ENCODE peak calls at places on chromosomes 11 and 22, in eight cellular contexts. B is GM10248; Z is GM13977; P is CD8-positive, alpha-beta T cell; R is fibroblast of pulmonary artery; A is transverse colon; V is AG04449; J is nephron progenitor cell. L is an unnamed sample.

GRCh38 chr22:24137595-24137994 is 43.7 kb upstream of the SUSD2 start:
- DNase-seq in P (no peak), A (no peak), Z (no peak), V (peak; percentile 61), B (no peak), R (peak; percentile 74), J (no peak), L (no peak)

GRCh38 chr11:118607401-118608267 is at the start of gene PHLDB1:
- DNase-seq in B (peak; percentile 58), R (peak; percentile 72), V (no peak), Z (no peak), J (peak; percentile 64), A (peak; percentile 58), P (peak; percentile 10), L (no peak)

GRCh38 chr11:36455658-36456111 is 54.4 kb downstream of the TRAF6 start:
- DNase-seq in J (peak; percentile 34), A (peak; percentile 24), R (peak; percentile 97), B (no peak), V (peak; percentile 99), Z (no peak), P (no peak), L (no peak)

GRCh38 chr11:702731-703461 is 3.1 kb upstream of the EPS8L2 start:
- DNase-seq in V (no peak), B (no peak), R (no peak), Z (no peak), P (no peak), J (no peak), A (peak; percentile 77), L (no peak)

GRCh38 chr11:74487875-74488274 is 5.6 kb downstream of the LIPT2 start:
- DNase-seq in R (no peak), Z (no peak), V (no peak), J (no peak), A (no peak), B (no peak), P (no peak), L (no peak)

GRCh38 chr11:130786987-130787688 is 129.1 kb downstream of the SNX19 start:
- DNase-seq in J (no peak), Z (no peak), B (no peak), V (no peak), A (no peak), R (peak; percentile 21), P (no peak), L (no peak)

GRCh38 chr11:72598901-72599300 is 75.3 kb downstream of the PDE2A start:
- DNase-seq in A (peak; percentile 35), V (no peak), B (no peak), J (peak; percentile 59), R (peak; percentile 60), P (no peak), Z (no peak), L (no peak)

GRCh38 chr11:10792385-10793068 is 16.2 kb downstream of the EIF4G2 start:
- DNase-seq in P (peak; percentile 74), B (peak; percentile 89), A (peak; percentile 91), J (peak; percentile 97), Z (peak; percentile 80), R (peak; percentile 76), V (no peak), L (peak; percentile 81)

GRCh38 chr11:2102132-2102882 is 36.9 kb downstream of the IGF2 start:
- DNase-seq in R (no peak), Z (no peak), V (no peak), P (no peak), B (no peak), J (no peak), A (no peak), L (no peak)

GRCh38 chr22:29163808-29164207 is 41.9 kb upstream of the EMID1 start:
- DNase-seq in V (no peak), B (no peak), P (no peak), Z (no peak), R (no peak), A (no peak), J (no peak), L (no peak)

GRCh38 chr22:21947040-21948014 is 5.3 kb downstream of the PPM1F start:
- DNase-seq in P (no peak), V (no peak), R (peak; percentile 65), J (no peak), A (no peak), B (no peak), Z (no peak), L (no peak)

GRCh38 chr11:1448882-1449281 is 37.7 kb downstream of the MOB2 start:
- DNase-seq in Z (no peak), V (no peak), A (no peak), R (no peak), B (no peak), P (no peak), J (no peak), L (no peak)

GRCh38 chr11:10197091-10197490 is 96.9 kb downstream of the SBF2 start:
- DNase-seq in B (no peak), J (no peak), R (no peak), A (no peak), Z (no peak), V (peak; percentile 38), P (no peak), L (no peak)

GRCh38 chr11:1217151-1217550 is 5.7 kb upstream of the MUC5B start:
- DNase-seq in V (no peak), P (no peak), J (no peak), A (no peak), Z (no peak), B (no peak), R (no peak), L (no peak)

GRCh38 chr11:8707541-8708270 is 25.1 kb downstream of the RPL27A start:
- DNase-seq in P (no peak), R (no peak), B (no peak), A (peak; percentile 57), V (no peak), J (no peak), Z (no peak), L (no peak)

GRCh38 chr11:121767433-121767832 is 314.7 kb upstream of the SORL1-AS1 start:
- DNase-seq in P (no peak), V (no peak), Z (peak; percentile 50), B (peak; percentile 69), A (no peak), R (no peak), J (no peak), L (peak; percentile 46)

GRCh38 chr11:1445741-1446445 is 40.7 kb downstream of the MOB2 start:
- DNase-seq in V (no peak), A (no peak), B (no peak), P (no peak), J (no peak), Z (no peak), R (no peak), L (no peak)

GRCh38 chr11:2807276-2807681 is 78.3 kb downstream of the CDKN1C start:
- DNase-seq in R (peak; percentile 30), A (peak; percentile 79), J (no peak), Z (no peak), P (no peak), V (no peak), B (no peak), L (no peak)

GRCh38 chr22:42688914-42689275 is 31.8 kb downstream of the A4GALT start:
- DNase-seq in B (no peak), J (peak; percentile 22), Z (no peak), V (no peak), P (no peak), A (no peak), R (no peak), L (no peak)

GRCh38 chr22:37781434-37782059 is 26.2 kb upstream of the GCAT start:
- DNase-seq in V (no peak), J (no peak), Z (no peak), A (no peak), B (no peak), P (no peak), R (no peak), L (no peak)
- TF ChIP-seq CTCF in V (peak; percentile 33), J (no peak), Z (no peak), A (peak; percentile 24), B (no peak), P (no peak), R (peak; percentile 29), L (no peak)

GRCh38 chr11:59144579-59145345 is 2.1 kb downstream of the FAM111A start:
- DNase-seq in J (peak; percentile 57), Z (peak; percentile 88), B (peak; percentile 85), V (no peak), P (peak; percentile 59), R (peak; percentile 83), A (peak; percentile 89), L (peak; percentile 88)
- TF ChIP-seq CTCF in J (no peak), Z (peak; percentile 36), B (no peak), V (peak; percentile 7), P (no peak), R (no peak), A (no peak), L (peak; percentile 46)

GRCh38 chr11:48103621-48104561 is 112.7 kb upstream of the OR4B1 start:
- DNase-seq in Z (no peak), P (no peak), J (no peak), R (peak; percentile 45), A (peak; percentile 51), V (no peak), B (no peak), L (no peak)

GRCh38 chr11:48107188-48107704 is 109.4 kb upstream of the OR4B1 start:
- DNase-seq in B (peak; percentile 68), P (no peak), J (no peak), R (no peak), V (no peak), A (peak; percentile 57), Z (peak; percentile 57), L (peak; percentile 59)

GRCh38 chr11:48106166-48106565 is 110.4 kb upstream of the OR4B1 start:
- DNase-seq in R (no peak), P (no peak), V (no peak), A (no peak), B (peak; percentile 33), J (no peak), Z (no peak), L (no peak)

GRCh38 chr11:48104562-48104924 is 112.1 kb upstream of the OR4B1 start:
- DNase-seq in Z (no peak), V (no peak), P (no peak), B (no peak), J (no peak), R (no peak), A (no peak), L (no peak)

DNA sequence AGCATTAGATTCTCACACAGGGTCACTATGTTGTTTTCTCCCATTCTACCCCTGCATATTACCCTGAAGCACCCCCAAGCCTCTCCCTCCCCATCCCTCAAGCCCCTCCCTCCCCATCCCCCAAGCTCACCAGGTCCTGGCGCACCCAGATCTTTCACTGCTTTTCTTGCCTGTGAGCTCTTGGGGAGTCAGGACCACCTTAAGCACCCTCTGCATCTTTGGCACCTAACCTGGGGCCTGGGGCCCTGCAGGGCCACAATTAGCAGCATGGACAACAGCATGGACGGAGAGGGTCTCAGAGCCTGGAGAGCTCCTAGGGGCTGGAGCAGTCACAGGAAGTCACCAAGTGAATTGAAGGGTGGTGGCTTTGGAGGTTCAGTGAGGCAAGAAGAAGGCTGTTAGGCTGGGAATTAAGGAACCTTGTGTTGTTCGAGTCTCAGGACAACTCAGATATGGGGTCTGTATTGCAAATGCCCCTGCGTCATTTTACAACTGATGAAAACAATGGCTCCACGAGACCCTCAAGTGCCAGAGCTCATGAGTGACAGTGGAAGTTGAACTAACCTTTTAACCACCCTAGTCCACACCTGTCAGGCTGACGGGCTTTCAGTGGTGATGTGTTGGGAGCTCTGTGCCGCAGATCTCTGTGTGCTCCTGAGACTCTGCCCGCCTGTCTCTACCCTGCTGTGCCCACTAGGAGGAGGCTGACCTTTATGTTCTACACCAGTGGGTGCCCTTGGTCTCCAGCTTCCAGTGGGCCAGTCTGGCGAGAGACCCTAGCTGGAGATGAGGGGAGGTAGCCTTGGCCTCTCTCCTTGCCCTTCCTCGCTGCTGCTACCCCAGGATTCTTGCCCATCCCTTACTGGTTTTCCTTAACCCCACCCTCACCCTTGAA is 111.3 kb upstream of the OR4B1 start:
- DNase-seq in V (no peak), A (no peak), B (no peak), Z (no peak), J (no peak), R (no peak), P (no peak), L (no peak)
- TF ChIP-seq CTCF in V (no peak), A (no peak), B (no peak), Z (no peak), J (no peak), R (no peak), P (no peak), L (no peak)

GRCh38 chr11:129117595-129118350 is 74.4 kb downstream of the ARHGAP32 start:
- DNase-seq in Z (peak; percentile 40), B (peak; percentile 15), A (peak; percentile 20), P (peak; percentile 21), J (peak; percentile 45), V (peak; percentile 26), R (peak; percentile 86), L (peak; percentile 57)
- TF ChIP-seq CTCF in Z (peak; percentile 80), B (peak; percentile 73), A (peak; percentile 79), P (peak; percentile 95), J (peak; percentile 93), V (peak; percentile 66), R (peak; percentile 89), L (peak; percentile 62)

L was measured in GM20000.